ENCODE peak calls at places on chromosomes 6 and 20, in eight cellular contexts. I is body of pancreas, P is epithelial cell of proximal tubule, J is HFF-Myc, V is tibial nerve, D is psoas muscle, S is H9, M is breast epithelium. O is an unnamed sample.

GRCh38 chr6:160391419-160392116 is 43.4 kb downstream of the SLC22A3 start:
- DNase-seq in J (peak; percentile 9), V (no peak), D (no peak), M (no peak), I (no peak), P (no peak), S (no peak), O (no peak)

GRCh38 chr6:13471184-13471583 is 16.2 kb downstream of the GFOD1 start:
- DNase-seq in S (no peak), J (no peak), P (no peak), I (no peak), V (no peak), M (peak; percentile 7), D (no peak), O (no peak)

GRCh38 chr6:120056085-120056484 is 706.5 kb upstream of the MAN1A1 start:
- DNase-seq in P (no peak), J (no peak), V (no peak), S (peak; percentile 67), D (peak; percentile 18), I (no peak), M (no peak), O (no peak)

GRCh38 chr20:56870271-56870670 is 241.2 kb downstream of the TFAP2C start:
- DNase-seq in M (no peak), J (no peak), V (no peak), D (no peak), I (no peak), P (no peak), S (no peak), O (no peak)

GRCh38 chr6:10528170-10528981 is 7.2 kb downstream of the GCNT2 start:
- DNase-seq in V (no peak), D (no peak), S (peak; percentile 30), I (peak; percentile 71), P (no peak), J (no peak), M (no peak), O (no peak)

GRCh38 chr6:29926795-29927427 is 15.4 kb upstream of the HLA-A start:
- DNase-seq in J (peak; percentile 25), M (peak; percentile 71), I (peak; percentile 65), D (peak; percentile 81), P (no peak), S (peak; percentile 76), V (peak; percentile 38), O (peak; percentile 78)

GRCh38 chr6:20826378-20826777 is 292.1 kb downstream of the CDKAL1 start:
- DNase-seq in I (no peak), M (no peak), P (no peak), J (peak; percentile 17), V (no peak), S (no peak), D (no peak), O (no peak)

GRCh38 chr6:159952289-159953005 is 16.4 kb upstream of the IGF2R start:
- DNase-seq in J (no peak), V (no peak), I (no peak), M (no peak), S (no peak), D (no peak), P (no peak), O (no peak)

GRCh38 chr20:20699144-20699543 is 13.3 kb downstream of the RALGAPA2 start:
- DNase-seq in D (no peak), S (no peak), I (no peak), J (no peak), P (no peak), V (no peak), M (no peak), O (no peak)

GRCh38 chr6:89830385-89830809 is 717 bp downstream of the CASP8AP2 start:
- DNase-seq in J (no peak), P (no peak), I (no peak), M (no peak), S (no peak), V (no peak), D (no peak), O (no peak)

GRCh38 chr20:38806855-38807655 is 1.6 kb downstream of the PPP1R16B start:
- DNase-seq in V (no peak), D (no peak), I (no peak), M (no peak), S (no peak), P (no peak), J (no peak), O (no peak)

GRCh38 chr6:108118791-108119211 is 44.3 kb upstream of the OSTM1 start:
- DNase-seq in J (no peak), I (no peak), M (no peak), V (no peak), P (no peak), D (no peak), S (peak; percentile 30), O (no peak)

GRCh38 chr6:169224716-169225115 is 28.9 kb downstream of the THBS2 start:
- DNase-seq in D (no peak), V (no peak), P (no peak), M (no peak), S (no peak), I (no peak), J (no peak), O (no peak)

GRCh38 chr20:10985536-10985935 is 311.7 kb upstream of the JAG1 start:
- DNase-seq in D (no peak), S (no peak), M (no peak), P (peak; percentile 62), V (no peak), I (no peak), J (no peak), O (no peak)

GRCh38 chr20:46114449-46114848 is 3.7 kb upstream of the CD40 start:
- DNase-seq in M (no peak), S (no peak), V (no peak), I (no peak), J (no peak), D (no peak), P (no peak), O (no peak)

GRCh38 chr6:121305957-121306607 is 28.2 kb downstream of the TBC1D32 start:
- DNase-seq in M (no peak), J (peak; percentile 10), I (no peak), S (no peak), V (no peak), D (no peak), P (peak; percentile 3), O (no peak)

GRCh38 chr6:134379086-134379485 is 61.2 kb upstream of the SGK1 start:
- DNase-seq in I (peak; percentile 90), V (no peak), J (no peak), P (no peak), S (peak; percentile 79), D (no peak), M (no peak), O (no peak)

GRCh38 chr20:44083220-44083933 is 103.6 kb downstream of the JPH2 start:
- DNase-seq in J (peak; percentile 41), I (no peak), D (peak; percentile 87), V (no peak), S (no peak), P (peak; percentile 54), M (no peak), O (no peak)

GRCh38 chr6:132934496-132934895 is 120.1 kb downstream of the RPS12 start:
- DNase-seq in D (no peak), I (no peak), J (no peak), S (no peak), P (no peak), M (no peak), V (no peak), O (no peak)

DNA sequence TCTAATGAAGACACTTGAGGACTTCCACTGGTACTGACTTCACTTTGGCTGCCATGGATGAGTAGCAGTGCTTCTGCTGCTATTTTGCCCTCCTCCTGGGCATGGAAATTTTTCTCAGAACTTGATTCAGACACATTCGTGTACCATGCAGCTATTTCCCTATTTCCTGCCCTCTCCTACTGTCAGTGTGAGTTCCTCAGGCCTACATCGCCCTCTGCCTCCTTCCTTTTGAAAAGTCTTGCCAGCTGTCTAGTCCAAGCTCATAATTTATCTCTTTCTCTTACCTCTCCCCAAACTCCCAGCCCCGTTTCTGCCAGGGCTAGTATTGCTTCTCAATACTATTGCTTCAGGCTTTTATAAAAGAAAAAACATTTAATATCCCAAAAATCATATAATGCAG is 470.2 kb downstream of the ADGRB3 start:
- DNase-seq in I (no peak), P (no peak), V (no peak), S (peak; percentile 36), D (no peak), M (no peak), J (no peak), O (no peak)
- TF ChIP-seq CTCF in I (no peak), P (peak; percentile 68), V (no peak), S (peak; percentile 44), D (no peak), M (no peak), J (no peak), O (no peak)

GRCh38 chr6:41449399-41450245 is 96.6 kb upstream of the FOXP4 start:
- DNase-seq in P (peak; percentile 26), I (peak; percentile 82), D (peak; percentile 67), S (no peak), J (no peak), V (peak; percentile 48), M (no peak), O (peak; percentile 80)

GRCh38 chr6:41451515-41452163 is 94.5 kb upstream of the FOXP4 start:
- DNase-seq in D (peak; percentile 74), M (no peak), J (no peak), V (no peak), S (no peak), I (no peak), P (no peak), O (peak; percentile 68)

GRCh38 chr6:41450581-41450980 is 95.6 kb upstream of the FOXP4 start:
- DNase-seq in P (no peak), V (no peak), S (no peak), D (no peak), I (no peak), M (no peak), J (no peak), O (no peak)

GRCh38 chr6:41452763-41453162 is 93.4 kb upstream of the FOXP4 start:
- DNase-seq in S (no peak), D (no peak), M (no peak), P (no peak), V (no peak), J (no peak), I (no peak), O (no peak)

GRCh38 chr6:41451039-41451438 is 95.1 kb upstream of the FOXP4 start:
- DNase-seq in I (no peak), J (no peak), V (no peak), M (no peak), D (no peak), P (no peak), S (no peak), O (no peak)
- TF ChIP-seq CTCF in I (no peak), J (peak; percentile 17), V (no peak), M (no peak), D (no peak), P (no peak), S (peak; percentile 49), O (no peak)

GRCh38 chr20:12740647-12741046 is 268.1 kb upstream of the SPTLC3 start:
- DNase-seq in M (no peak), V (no peak), J (no peak), D (no peak), S (no peak), P (no peak), I (no peak), O (no peak)
- TF ChIP-seq CTCF in M (no peak), V (no peak), J (no peak), D (no peak), S (no peak), P (no peak), I (no peak), O (no peak)

DNA sequence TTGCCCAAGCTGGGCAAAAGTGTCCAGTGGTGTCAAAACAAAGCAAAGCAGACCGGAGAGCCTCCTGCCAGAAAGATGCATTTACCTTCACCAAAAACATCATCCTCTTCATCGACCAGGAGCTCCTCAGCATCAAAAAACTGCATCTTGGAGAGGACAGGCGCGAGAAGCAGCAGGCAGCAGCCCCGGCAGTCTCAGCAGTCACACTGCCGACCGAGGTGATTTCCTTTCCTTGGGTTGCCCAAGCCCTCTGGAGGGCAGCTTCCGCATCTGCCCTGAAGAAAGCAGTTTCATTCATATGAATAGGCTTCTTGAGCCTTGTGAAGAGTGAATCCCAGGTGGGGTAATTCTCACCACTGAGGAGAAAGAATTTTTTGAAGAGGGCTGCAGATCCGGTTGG is at the start of gene RIPOR2:
- DNase-seq in S (peak; percentile 85), I (peak; percentile 28), M (no peak), P (no peak), D (peak; percentile 51), V (no peak), J (no peak), O (no peak)
- TF ChIP-seq CTCF in S (peak; percentile 62), I (no peak), M (no peak), P (no peak), D (no peak), V (no peak), J (no peak), O (no peak)

O was measured in uterus.